ENCODE peak calls at places on chromosomes 4 and X, in seven cellular contexts. Z, T, U, C, I, W and S are unnamed samples.

GRCh38 chr4:152328595-152328994 is 207.3 kb downstream of the FBXW7 start:
- DNase-seq in Z (no peak), T (no peak), U (no peak), C (no peak), I (no peak), W (no peak), S (no peak)

GRCh38 chr4:5791654-5792053 is 80.7 kb downstream of the EVC start:
- DNase-seq in Z (no peak), T (peak), U (no peak), C (no peak), I (no peak), W (no peak), S (no peak)

GRCh38 chr4:23847158-23847557 is 42.7 kb downstream of the PPARGC1A start:
- DNase-seq in Z (no peak), T (no peak), U (no peak), C (no peak), I (no peak), W (no peak), S (no peak)

GRCh38 chrX:134246282-134246681 is 9.3 kb downstream of the CCDC160 start:
- DNase-seq in Z (no peak), T (no peak), U (no peak), C (no peak), I (no peak), W (no peak), S (no peak)

GRCh38 chr4:146520894-146521542 is 722 bp downstream of the SLC10A7 start:
- DNase-seq in Z (peak), T (no peak), U (peak), C (no peak), I (no peak), W (peak), S (peak)

GRCh38 chrX:119145241-119145653 is 17.6 kb upstream of the KIAA1210 start:
- DNase-seq in Z (peak), T (no peak), U (peak), C (no peak), I (no peak), W (peak), S (peak)

GRCh38 chrX:101485212-101486064 is at the start of gene ARMCX4:
- DNase-seq in Z (peak), T (peak), U (peak), C (no peak), I (peak), W (peak), S (peak)

GRCh38 chr4:101256222-101256621 is 91.1 kb downstream of the PPP3CA start:
- DNase-seq in Z (no peak), T (no peak), U (no peak), C (no peak), I (no peak), W (no peak), S (no peak)

GRCh38 chrX:9897761-9898161 is 69.4 kb upstream of the CLDN34 start:
- DNase-seq in Z (no peak), T (no peak), U (no peak), C (no peak), I (no peak), W (no peak), S (no peak)

GRCh38 chr4:182973421-182974340 is 56.5 kb upstream of the DCTD start:
- DNase-seq in Z (no peak), T (no peak), U (no peak), C (no peak), I (no peak), W (no peak), S (no peak)

GRCh38 chr4:186790630-186791029 is 67.0 kb upstream of the FAT1 start:
- DNase-seq in Z (no peak), T (no peak), U (no peak), C (no peak), I (no peak), W (no peak), S (no peak)

GRCh38 chrX:38166478-38167083 is 54.1 kb downstream of the SRPX start:
- DNase-seq in Z (peak), T (no peak), U (no peak), C (no peak), I (no peak), W (no peak), S (peak)

GRCh38 chrX:75156537-75156945 is 458 bp upstream of the ABCB7 start:
- DNase-seq in Z (no peak), T (no peak), U (no peak), C (no peak), I (no peak), W (no peak), S (peak)

GRCh38 chrX:275967-276587 is 5.1 kb upstream of the PLCXD1 start:
- DNase-seq in Z (peak), T (peak), U (peak), C (no peak), I (no peak), W (peak), S (peak)